ENCODE peak calls at places on chromosomes 11 and 22, in seven cellular contexts. R is psoas muscle, M is epithelial cell of esophagus, D is PC-3, H is brain microvascular endothelial cell, L is cardiac muscle cell, N is GM12865. T is an unnamed sample.

GRCh38 chr11:64086263-64086938 is 50.7 kb downstream of the FLRT1 start:
- DNase-seq in N (no peak), H (no peak), L (no peak), D (no peak), R (peak), M (no peak), T (no peak)

GRCh38 chr11:35111171-35112055 is 27.6 kb upstream of the CD44 start:
- DNase-seq in M (peak), N (no peak), L (no peak), H (peak), D (peak), R (no peak), T (no peak)

GRCh38 chr11:117605331-117605730 is 191.7 kb downstream of the DSCAML1 start:
- DNase-seq in H (no peak), M (no peak), L (no peak), D (no peak), N (no peak), R (no peak), T (no peak)

GRCh38 chr22:50078246-50078645 is 7.0 kb downstream of the MLC1 start:
- DNase-seq in L (no peak), R (no peak), D (no peak), M (no peak), N (no peak), H (no peak), T (no peak)

GRCh38 chr11:35887737-35888136 is 56.1 kb upstream of the LDLRAD3 start:
- DNase-seq in L (no peak), N (no peak), R (no peak), D (no peak), H (no peak), M (peak), T (no peak)

GRCh38 chr11:64976651-64977050 is 4.7 kb upstream of the MAJIN start:
- DNase-seq in R (no peak), L (no peak), H (no peak), D (no peak), N (no peak), M (no peak), T (no peak)

GRCh38 chr22:36253523-36254490 is 874 bp downstream of the APOL1 start:
- DNase-seq in D (no peak), M (no peak), N (no peak), L (no peak), R (no peak), H (no peak), T (no peak)

GRCh38 chr22:36934153-36934939 is 20.9 kb downstream of the CSF2RB start:
- DNase-seq in R (no peak), H (no peak), M (no peak), N (no peak), D (no peak), L (no peak), T (no peak)

GRCh38 chr22:25564979-25565677 is 653 bp downstream of the GRK3 start:
- DNase-seq in R (peak), L (no peak), H (no peak), M (peak), D (no peak), N (peak), T (no peak)

GRCh38 chr22:39254789-39255298 is 10.1 kb upstream of the PDGFB start:
- DNase-seq in D (peak), N (peak), R (peak), M (peak), H (peak), L (no peak), T (peak)

DNA sequence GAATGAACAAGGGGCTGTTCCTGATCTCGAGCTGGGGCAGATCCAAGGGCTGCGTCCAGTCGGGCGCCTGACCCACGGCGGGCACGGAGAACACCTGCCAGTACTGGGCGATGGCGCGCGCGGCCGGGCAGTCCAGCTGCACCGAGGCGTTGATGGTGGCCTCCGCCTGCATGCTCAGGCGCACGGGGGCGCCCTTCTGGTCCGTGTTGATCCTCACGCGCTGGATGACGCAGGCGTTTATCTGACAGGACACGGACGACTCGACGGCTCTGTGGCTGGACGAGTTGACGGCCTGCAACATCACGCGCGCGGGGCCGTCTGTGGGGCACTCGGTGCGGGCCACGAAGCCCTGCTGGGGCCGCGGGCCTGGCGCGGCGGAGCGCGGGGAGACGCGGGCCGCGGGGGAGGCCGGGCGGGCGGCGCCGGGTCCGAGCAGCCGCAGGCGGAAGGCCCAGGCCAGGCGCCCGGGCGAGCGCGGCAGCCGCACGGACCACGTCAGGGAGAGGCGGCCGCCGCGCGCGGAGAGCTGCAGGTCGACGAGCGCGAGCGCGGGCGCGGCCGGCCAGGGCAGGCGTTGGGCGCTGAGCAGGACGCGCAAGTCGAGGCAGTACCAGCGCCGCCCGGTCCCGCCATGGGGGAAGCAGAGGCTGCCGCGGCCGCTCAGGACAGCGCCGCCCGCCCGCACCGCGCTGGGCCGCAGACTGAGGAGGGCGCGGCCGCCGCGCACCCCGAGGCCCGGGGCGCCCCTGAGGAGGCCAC is 515 bp downstream of the PKDREJ start:
- DNase-seq in L (peak), M (peak), R (peak), D (no peak), H (peak), N (no peak), T (no peak)
- TF ChIP-seq CTCF in L (peak), M (no peak), R (peak), D (no peak), H (peak), N (no peak), T (no peak)

GRCh38 chr11:66418168-66418985 is 2.5 kb upstream of the NPAS4 start:
- DNase-seq in D (peak), L (peak), R (peak), N (peak), H (peak), M (peak), T (peak)
- TF ChIP-seq CTCF in D (peak), L (peak), R (peak), N (peak), H (peak), M (peak), T (peak)

DNA sequence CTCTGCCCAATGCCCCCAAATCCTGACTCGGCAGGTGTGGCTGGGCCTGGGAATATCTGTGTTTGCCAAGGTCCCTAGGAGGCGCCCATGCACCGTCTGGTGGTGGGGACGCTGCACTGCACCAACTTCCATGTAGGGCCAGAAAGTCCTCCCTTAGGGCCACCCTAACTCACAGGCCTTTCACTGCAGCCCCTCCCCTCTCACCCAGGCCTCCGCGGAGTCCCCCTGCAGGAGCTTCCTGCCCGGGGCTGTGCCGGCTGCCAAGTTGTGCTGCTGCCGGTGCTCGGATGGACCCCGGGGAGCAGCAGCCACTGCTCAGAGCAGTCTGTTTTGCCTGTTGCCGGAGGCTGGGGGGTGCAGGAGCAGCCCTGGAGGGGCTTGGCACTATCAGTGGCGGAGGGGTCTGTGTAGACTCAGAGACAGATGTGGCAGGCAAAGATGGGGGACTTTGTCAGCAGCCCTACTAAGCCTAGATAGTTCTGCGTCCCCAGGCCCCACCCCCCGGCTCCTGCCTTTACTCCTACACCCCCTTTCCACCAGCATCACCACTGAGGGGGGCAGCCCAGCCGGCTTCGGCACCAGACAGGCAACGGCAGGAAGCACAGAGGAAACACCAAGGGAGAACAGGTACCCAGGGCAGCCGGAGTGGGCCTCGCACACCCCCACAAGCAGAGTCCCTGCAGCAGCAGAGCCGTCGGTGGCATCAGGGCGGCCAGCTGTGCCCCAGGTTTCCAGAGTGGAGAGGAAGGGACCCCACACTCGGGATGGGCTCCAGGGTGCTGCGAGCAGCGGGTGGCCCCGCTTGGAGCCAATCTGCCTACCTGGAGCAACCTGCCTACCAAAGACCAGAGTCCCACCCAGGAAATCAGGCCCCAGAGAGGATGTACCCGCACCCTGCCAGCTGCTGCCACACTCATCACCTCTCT is 124.3 kb downstream of the TRIM29 start:
- DNase-seq in L (peak), H (no peak), R (no peak), M (peak), D (peak), N (peak), T (peak)
- TF ChIP-seq CTCF in L (peak), H (peak), R (peak), M (peak), D (peak), N (peak), T (peak)

GRCh38 chr11:70511345-70511744 is 113.0 kb downstream of the CTTN start:
- DNase-seq in L (no peak), R (no peak), H (no peak), M (no peak), D (peak), N (no peak), T (no peak)
- TF ChIP-seq CTCF in L (no peak), R (no peak), H (peak), M (no peak), D (peak), N (no peak), T (no peak)

GRCh38 chr11:94111241-94111640 is 17.4 kb upstream of the PANX1 start:
- DNase-seq in R (no peak), H (no peak), M (no peak), N (no peak), D (no peak), L (no peak), T (no peak)

GRCh38 chr11:94106699-94107098 is 21.9 kb upstream of the PANX1 start:
- DNase-seq in H (no peak), D (no peak), L (no peak), R (no peak), N (no peak), M (no peak), T (no peak)

GRCh38 chr11:94103476-94103875 is 25.2 kb upstream of the PANX1 start:
- DNase-seq in R (no peak), M (no peak), H (no peak), D (no peak), N (no peak), L (no peak), T (no peak)

GRCh38 chr11:94104734-94105133 is 23.9 kb upstream of the PANX1 start:
- DNase-seq in M (peak), R (no peak), D (no peak), L (no peak), H (no peak), N (no peak), T (no peak)

DNA sequence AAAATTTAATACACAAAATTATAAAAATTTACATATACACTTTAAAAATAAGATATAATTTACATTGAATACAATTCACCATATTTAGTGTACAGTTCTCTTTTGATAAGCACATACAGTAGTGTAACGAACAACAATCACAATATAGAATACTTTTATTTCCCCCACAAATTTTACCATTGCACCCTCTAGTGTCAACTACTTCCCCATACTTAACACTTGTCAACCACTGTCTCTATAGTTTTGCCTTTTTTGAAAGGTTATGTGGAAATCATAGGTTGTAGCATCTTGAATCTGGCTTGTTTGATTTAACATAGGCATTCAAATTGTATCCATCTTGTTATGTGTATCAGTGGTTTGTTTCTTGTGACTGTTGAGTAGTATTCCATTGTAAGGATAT is 21.3 kb upstream of the PANX1 start:
- DNase-seq in D (peak), M (no peak), H (no peak), N (no peak), L (no peak), R (no peak), T (no peak)
- TF ChIP-seq CTCF in D (peak), M (peak), H (peak), N (no peak), L (peak), R (no peak), T (no peak)

GRCh38 chr11:107025673-107026072 is 7.4 kb upstream of the GUCY1A2 start:
- DNase-seq in R (no peak), L (no peak), H (no peak), N (no peak), M (no peak), D (no peak), T (no peak)
- TF ChIP-seq CTCF in R (no peak), L (no peak), H (no peak), N (no peak), M (no peak), D (no peak), T (no peak)

GRCh38 chr22:42116848-42117424 is 13.7 kb downstream of the CYP2D6 start:
- DNase-seq in L (no peak), R (peak), M (no peak), D (no peak), N (no peak), H (no peak), T (no peak)
- TF ChIP-seq CTCF in L (no peak), R (no peak), M (no peak), D (no peak), N (no peak), H (peak), T (no peak)

DNA sequence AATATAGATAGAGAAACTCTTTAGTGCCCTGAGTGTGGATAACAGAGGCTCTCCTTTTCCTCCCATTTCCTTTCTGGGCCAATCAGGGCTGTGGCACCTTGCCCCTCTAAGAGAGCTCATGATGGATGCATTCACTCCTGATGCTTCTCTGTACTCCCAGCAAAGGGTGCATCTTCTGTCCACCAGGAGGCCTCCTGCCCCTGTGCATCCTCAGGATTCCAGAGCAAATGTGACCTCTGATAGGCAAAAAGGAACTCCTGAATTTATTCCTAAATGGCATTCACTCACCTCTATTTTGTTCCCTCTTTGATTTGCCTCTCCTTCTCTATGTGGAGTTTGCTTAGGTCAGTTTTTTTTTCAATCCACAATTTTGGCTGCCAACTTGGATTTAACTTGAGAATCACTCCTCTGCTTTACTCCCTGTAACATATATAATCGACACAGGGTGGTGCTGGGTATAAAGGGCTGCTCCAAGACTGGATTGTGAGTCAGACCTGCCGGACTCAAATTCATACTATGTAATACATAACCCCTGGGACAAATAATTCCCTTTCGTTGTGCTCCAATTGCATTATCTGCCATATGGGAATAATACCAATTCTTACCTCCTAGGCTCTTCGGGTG is 1.1 kb upstream of the MRGPRX4 start:
- DNase-seq in L (peak), D (peak), H (peak), R (no peak), N (peak), M (peak), T (no peak)
- TF ChIP-seq CTCF in L (peak), D (peak), H (peak), R (peak), N (peak), M (peak), T (peak)

GRCh38 chr11:116062129-116062525 is 557.9 kb upstream of the CADM1 start:
- DNase-seq in M (no peak), R (no peak), N (no peak), D (no peak), L (no peak), H (no peak), T (no peak)
- TF ChIP-seq CTCF in M (no peak), R (no peak), N (no peak), D (no peak), L (no peak), H (no peak), T (no peak)

T was measured in GM13977.